ENCODE peak calls at places on chromosomes 12 and 14, in eight cellular contexts. One of them, this sample, is unnamed.

GRCh38 chr12:96050139-96050538 is 14.8 kb upstream of the LTA4H start:
- DNase-seq in activated naive CD4-positive, alpha-beta T cell treated with anti-CD3 and anti-CD28 coated beads, Interleukin-2, amount 10 ng/mL, durations not matched to agents 7 days and 5 days: no peak
- DNase-seq in RWPE1: no peak
- DNase-seq in GM12865: no peak
- DNase-seq in ovary: no peak
- DNase-seq in erythroblast: no peak
- DNase-seq in NCI-H1105: no peak
- DNase-seq in RPMI7951: no peak
- DNase-seq in this sample: no peak

GRCh38 chr14:53525608-53526007 is 372.5 kb upstream of the DDHD1 start:
- DNase-seq in activated naive CD4-positive, alpha-beta T cell treated with anti-CD3 and anti-CD28 coated beads, Interleukin-2, amount 10 ng/mL, durations not matched to agents 7 days and 5 days: no peak
- DNase-seq in RWPE1: no peak
- DNase-seq in GM12865: no peak
- DNase-seq in ovary: no peak
- DNase-seq in erythroblast: no peak
- DNase-seq in NCI-H1105: no peak
- DNase-seq in RPMI7951: no peak
- DNase-seq in this sample: no peak

GRCh38 chr14:89304972-89305703 is 111.9 kb downstream of the FOXN3 start:
- DNase-seq in activated naive CD4-positive, alpha-beta T cell treated with anti-CD3 and anti-CD28 coated beads, Interleukin-2, amount 10 ng/mL, durations not matched to agents 7 days and 5 days: no peak
- DNase-seq in RWPE1: no peak
- DNase-seq in GM12865: peak
- DNase-seq in ovary: peak
- DNase-seq in erythroblast: no peak
- DNase-seq in NCI-H1105: no peak
- DNase-seq in RPMI7951: peak
- DNase-seq in this sample: no peak

GRCh38 chr14:53850714-53851296 is 105.8 kb downstream of the BMP4 start:
- DNase-seq in activated naive CD4-positive, alpha-beta T cell treated with anti-CD3 and anti-CD28 coated beads, Interleukin-2, amount 10 ng/mL, durations not matched to agents 7 days and 5 days: no peak
- DNase-seq in RWPE1: peak
- DNase-seq in GM12865: no peak
- DNase-seq in ovary: no peak
- DNase-seq in erythroblast: no peak
- DNase-seq in NCI-H1105: no peak
- DNase-seq in RPMI7951: peak
- DNase-seq in this sample: no peak

GRCh38 chr12:452667-453210 is 7.0 kb upstream of the B4GALNT3 start:
- DNase-seq in activated naive CD4-positive, alpha-beta T cell treated with anti-CD3 and anti-CD28 coated beads, Interleukin-2, amount 10 ng/mL, durations not matched to agents 7 days and 5 days: peak
- DNase-seq in RWPE1: no peak
- DNase-seq in GM12865: peak
- DNase-seq in ovary: no peak
- DNase-seq in erythroblast: no peak
- DNase-seq in NCI-H1105: no peak
- DNase-seq in RPMI7951: no peak
- DNase-seq in this sample: no peak

GRCh38 chr14:77615231-77616132 is 955 bp downstream of the SPTLC2 start:
- DNase-seq in activated naive CD4-positive, alpha-beta T cell treated with anti-CD3 and anti-CD28 coated beads, Interleukin-2, amount 10 ng/mL, durations not matched to agents 7 days and 5 days: peak
- DNase-seq in RWPE1: no peak
- DNase-seq in GM12865: no peak
- DNase-seq in ovary: no peak
- DNase-seq in erythroblast: peak
- DNase-seq in NCI-H1105: no peak
- DNase-seq in RPMI7951: peak
- DNase-seq in this sample: no peak

GRCh38 chr14:30443368-30444007 is 115.5 kb upstream of the G2E3 start:
- DNase-seq in activated naive CD4-positive, alpha-beta T cell treated with anti-CD3 and anti-CD28 coated beads, Interleukin-2, amount 10 ng/mL, durations not matched to agents 7 days and 5 days: no peak
- DNase-seq in RWPE1: peak
- DNase-seq in GM12865: peak
- DNase-seq in ovary: no peak
- DNase-seq in erythroblast: peak
- DNase-seq in NCI-H1105: peak
- DNase-seq in RPMI7951: peak
- DNase-seq in this sample: peak

GRCh38 chr14:105898482-105899010 is 372.2 kb downstream of the TMEM121 start:
- DNase-seq in activated naive CD4-positive, alpha-beta T cell treated with anti-CD3 and anti-CD28 coated beads, Interleukin-2, amount 10 ng/mL, durations not matched to agents 7 days and 5 days: no peak
- DNase-seq in RWPE1: no peak
- DNase-seq in GM12865: no peak
- DNase-seq in ovary: no peak
- DNase-seq in erythroblast: no peak
- DNase-seq in NCI-H1105: no peak
- DNase-seq in RPMI7951: no peak
- DNase-seq in this sample: no peak

GRCh38 chr12:10242539-10242938 is 29.9 kb downstream of the GABARAPL1 start:
- DNase-seq in activated naive CD4-positive, alpha-beta T cell treated with anti-CD3 and anti-CD28 coated beads, Interleukin-2, amount 10 ng/mL, durations not matched to agents 7 days and 5 days: no peak
- DNase-seq in RWPE1: no peak
- DNase-seq in GM12865: peak
- DNase-seq in ovary: no peak
- DNase-seq in erythroblast: no peak
- DNase-seq in NCI-H1105: no peak
- DNase-seq in RPMI7951: no peak
- DNase-seq in this sample: no peak

GRCh38 chr14:79411403-79412174 is 799.7 kb downstream of the DIO2 start:
- DNase-seq in activated naive CD4-positive, alpha-beta T cell treated with anti-CD3 and anti-CD28 coated beads, Interleukin-2, amount 10 ng/mL, durations not matched to agents 7 days and 5 days: no peak
- DNase-seq in RWPE1: no peak
- DNase-seq in GM12865: no peak
- DNase-seq in ovary: no peak
- DNase-seq in erythroblast: no peak
- DNase-seq in NCI-H1105: no peak
- DNase-seq in RPMI7951: peak
- DNase-seq in this sample: no peak

GRCh38 chr14:84482256-84483071 is 1047.5 kb upstream of the FLRT2 start:
- DNase-seq in activated naive CD4-positive, alpha-beta T cell treated with anti-CD3 and anti-CD28 coated beads, Interleukin-2, amount 10 ng/mL, durations not matched to agents 7 days and 5 days: no peak
- DNase-seq in RWPE1: peak
- DNase-seq in GM12865: no peak
- DNase-seq in ovary: no peak
- DNase-seq in erythroblast: no peak
- DNase-seq in NCI-H1105: no peak
- DNase-seq in RPMI7951: no peak
- DNase-seq in this sample: no peak

GRCh38 chr12:52439845-52440244 is 5.7 kb upstream of the KRT75 start:
- DNase-seq in activated naive CD4-positive, alpha-beta T cell treated with anti-CD3 and anti-CD28 coated beads, Interleukin-2, amount 10 ng/mL, durations not matched to agents 7 days and 5 days: no peak
- DNase-seq in RWPE1: no peak
- DNase-seq in GM12865: no peak
- DNase-seq in ovary: no peak
- DNase-seq in erythroblast: no peak
- DNase-seq in NCI-H1105: no peak
- DNase-seq in RPMI7951: no peak
- DNase-seq in this sample: no peak

GRCh38 chr12:105921055-105921454 is 217.7 kb downstream of the NUAK1 start:
- DNase-seq in activated naive CD4-positive, alpha-beta T cell treated with anti-CD3 and anti-CD28 coated beads, Interleukin-2, amount 10 ng/mL, durations not matched to agents 7 days and 5 days: no peak
- DNase-seq in RWPE1: no peak
- DNase-seq in GM12865: no peak
- DNase-seq in ovary: no peak
- DNase-seq in erythroblast: no peak
- DNase-seq in NCI-H1105: no peak
- DNase-seq in RPMI7951: no peak
- DNase-seq in this sample: no peak

GRCh38 chr12:49623142-49623899 is at the start of gene PRPF40B:
- DNase-seq in activated naive CD4-positive, alpha-beta T cell treated with anti-CD3 and anti-CD28 coated beads, Interleukin-2, amount 10 ng/mL, durations not matched to agents 7 days and 5 days: peak
- DNase-seq in RWPE1: peak
- DNase-seq in GM12865: peak
- DNase-seq in ovary: peak
- DNase-seq in erythroblast: peak
- DNase-seq in NCI-H1105: peak
- DNase-seq in RPMI7951: peak
- DNase-seq in this sample: peak

GRCh38 chr14:38964630-38965029 is 138.4 kb downstream of the SEC23A start:
- DNase-seq in activated naive CD4-positive, alpha-beta T cell treated with anti-CD3 and anti-CD28 coated beads, Interleukin-2, amount 10 ng/mL, durations not matched to agents 7 days and 5 days: no peak
- DNase-seq in RWPE1: no peak
- DNase-seq in GM12865: no peak
- DNase-seq in ovary: no peak
- DNase-seq in erythroblast: no peak
- DNase-seq in NCI-H1105: no peak
- DNase-seq in RPMI7951: no peak
- DNase-seq in this sample: no peak

GRCh38 chr12:2413999-2414792 is 361.4 kb downstream of the CACNA1C start:
- DNase-seq in activated naive CD4-positive, alpha-beta T cell treated with anti-CD3 and anti-CD28 coated beads, Interleukin-2, amount 10 ng/mL, durations not matched to agents 7 days and 5 days: no peak
- DNase-seq in RWPE1: no peak
- DNase-seq in GM12865: no peak
- DNase-seq in ovary: no peak
- DNase-seq in erythroblast: no peak
- DNase-seq in NCI-H1105: no peak
- DNase-seq in RPMI7951: no peak
- DNase-seq in this sample: no peak